ENCODE peak calls at places on chromosomes 7 and 10, in nine cellular contexts. C is COLO829; K is transverse colon; B is astrocyte of the hippocampus; J is lower leg skin; S is RPMI7951; Q is activated CD4-positive, alpha-beta T cell treated with anti-CD3 and anti-CD28 coated beads for 24 hours; E is effector CD4-positive, alpha-beta T cell; R is mucosa of gallbladder. A is an unnamed sample.

GRCh38 chr7:71312755-71313490 is 181.0 kb downstream of the GALNT17 start:
- DNase-seq in E (no peak), K (no peak), B (no peak), R (no peak), S (no peak), Q (no peak), C (no peak), J (no peak), A (no peak)

GRCh38 chr10:13750299-13751190 is 163.8 kb downstream of the PRPF18 start:
- DNase-seq in R (no peak), E (no peak), K (no peak), C (no peak), B (no peak), S (no peak), J (no peak), Q (no peak), A (no peak)

GRCh38 chr7:139231513-139232376 is 708 bp downstream of the UBN2 start:
- DNase-seq in S (peak), R (no peak), E (no peak), Q (peak), J (no peak), C (peak), B (peak), K (peak), A (no peak)

GRCh38 chr10:127125331-127125730 is 71.1 kb downstream of the INSYN2A start:
- DNase-seq in K (no peak), C (no peak), E (no peak), J (no peak), S (no peak), B (no peak), R (no peak), Q (no peak), A (no peak)

GRCh38 chr10:47354162-47354561 is 6.0 kb downstream of the RBP3 start:
- DNase-seq in B (peak), J (no peak), E (no peak), C (no peak), Q (no peak), R (no peak), S (peak), K (no peak), A (no peak)

GRCh38 chr10:59611048-59611447 is 98.6 kb downstream of the SLC16A9 start:
- DNase-seq in R (no peak), S (no peak), E (no peak), J (no peak), Q (no peak), B (no peak), K (no peak), C (no peak), A (no peak)

GRCh38 chr7:124246262-124246863 is 213.5 kb upstream of the TMEM229A start:
- DNase-seq in K (no peak), R (no peak), C (peak), S (no peak), Q (no peak), E (no peak), J (no peak), B (peak), A (no peak)

GRCh38 chr10:62023289-62023688 is 121.8 kb downstream of the ARID5B start:
- DNase-seq in Q (no peak), J (no peak), R (no peak), E (no peak), S (no peak), C (no peak), K (no peak), B (no peak), A (no peak)

GRCh38 chr7:48246073-48246472 is 74.8 kb downstream of the ABCA13 start:
- DNase-seq in B (peak), J (no peak), R (no peak), E (no peak), K (no peak), C (no peak), S (peak), Q (no peak), A (no peak)

GRCh38 chr7:84535584-84536255 is 341.1 kb upstream of the SEMA3A start:
- DNase-seq in B (no peak), Q (no peak), K (no peak), J (no peak), R (no peak), E (no peak), S (no peak), C (no peak), A (no peak)

GRCh38 chr7:2863461-2864066 is 19.5 kb upstream of the GNA12 start:
- DNase-seq in R (peak), C (peak), Q (peak), B (peak), E (peak), K (peak), J (peak), S (peak), A (peak)

GRCh38 chr10:22252286-22252800 is 34.5 kb upstream of the EBLN1 start:
- DNase-seq in E (peak), B (peak), K (peak), C (no peak), S (peak), Q (peak), J (peak), R (peak), A (peak)

GRCh38 chr10:73413528-73414229 is at the start of gene ANXA7:
- DNase-seq in B (peak), K (peak), C (peak), R (peak), S (peak), Q (peak), J (peak), E (peak), A (peak)

GRCh38 chr7:24788956-24789576 is 31.8 kb upstream of the GSDME start:
- DNase-seq in S (no peak), R (no peak), B (no peak), E (no peak), J (no peak), Q (no peak), K (no peak), C (no peak), A (no peak)

GRCh38 chr7:30445770-30446169 is 32.8 kb downstream of the NOD1 start:
- DNase-seq in B (peak), R (peak), S (peak), E (peak), Q (peak), J (peak), C (no peak), K (peak), A (peak)

GRCh38 chr10:123786306-123786705 is 105.3 kb downstream of the CPXM2 start:
- DNase-seq in S (no peak), C (no peak), J (no peak), K (no peak), B (no peak), R (no peak), E (no peak), Q (no peak), A (no peak)

A was measured in T-helper 22 cell.